ENCODE peak calls at places on chromosomes 11 and 22, in seven cellular contexts. C, V, T, J, A, Z and B are unnamed samples.

GRCh38 chr11:64040684-64041267 is 5.0 kb downstream of the FLRT1 start:
- DNase-seq in C (peak; percentile 89), V (no peak), T (no peak), J (peak; percentile 60), A (peak; percentile 74), Z (no peak), B (peak; percentile 41)

GRCh38 chr11:112770487-112770886 is 190.7 kb upstream of the NCAM1 start:
- DNase-seq in C (no peak), V (no peak), T (no peak), J (no peak), A (no peak), Z (no peak), B (no peak)

GRCh38 chr11:119641991-119642745 is 86.8 kb downstream of the NECTIN1 start:
- DNase-seq in C (peak; percentile 51), V (peak; percentile 51), T (no peak), J (no peak), A (peak; percentile 79), Z (no peak), B (peak; percentile 42)

GRCh38 chr22:37254867-37255233 is 10.8 kb upstream of the RAC2 start:
- DNase-seq in C (no peak), V (peak; percentile 47), T (no peak), J (no peak), A (no peak), Z (no peak), B (no peak)

GRCh38 chr11:128421577-128421976 is 165.8 kb downstream of the ETS1 start:
- DNase-seq in C (peak; percentile 24), V (peak; percentile 78), T (no peak), J (no peak), A (no peak), Z (peak; percentile 21), B (no peak)

GRCh38 chr22:39181778-39182177 is 29.3 kb upstream of the CBX7 start:
- DNase-seq in C (no peak), V (no peak), T (no peak), J (no peak), A (no peak), Z (no peak), B (no peak)

GRCh38 chr11:88480217-88480616 is 142.7 kb upstream of the CTSC start:
- DNase-seq in C (no peak), V (peak; percentile 56), T (no peak), J (no peak), A (no peak), Z (no peak), B (peak; percentile 32)

GRCh38 chr22:23882370-23882769 is 11.8 kb upstream of the MIF start:
- DNase-seq in C (no peak), V (no peak), T (no peak), J (no peak), A (no peak), Z (no peak), B (no peak)

GRCh38 chr11:120331301-120331966 is 4.8 kb upstream of the ARHGEF12 start:
- DNase-seq in C (no peak), V (peak; percentile 89), T (peak; percentile 70), J (no peak), A (no peak), Z (no peak), B (peak; percentile 75)

GRCh38 chr11:116357769-116358544 is 414.8 kb downstream of the BUD13 start:
- DNase-seq in C (peak; percentile 93), V (no peak), T (no peak), J (no peak), A (peak; percentile 93), Z (no peak), B (peak; percentile 56)

GRCh38 chr22:19125011-19125410 is 2.8 kb upstream of the DGCR2 start:
- DNase-seq in C (no peak), V (no peak), T (no peak), J (no peak), A (no peak), Z (no peak), B (no peak)

GRCh38 chr11:26319906-26320305 is 12.0 kb upstream of the ANO3 start:
- DNase-seq in C (peak; percentile 55), V (peak; percentile 18), T (no peak), J (no peak), A (peak; percentile 46), Z (no peak), B (peak; percentile 4)

GRCh38 chr11:81036168-81036870 is 1595.5 kb upstream of the TENM4 start:
- DNase-seq in C (no peak), V (peak; percentile 3), T (no peak), J (no peak), A (no peak), Z (no peak), B (peak; percentile 37)

GRCh38 chr22:39614442-39614841 is 43.9 kb downstream of the CACNA1I start:
- DNase-seq in C (no peak), V (no peak), T (no peak), J (no peak), A (peak; percentile 3), Z (no peak), B (no peak)

GRCh38 chr11:34641456-34641855 is 20.6 kb downstream of the EHF start:
- DNase-seq in C (no peak), V (no peak), T (no peak), J (no peak), A (no peak), Z (no peak), B (no peak)

GRCh38 chr22:39276461-39277134 is 31.8 kb upstream of the PDGFB start:
- DNase-seq in C (no peak), V (no peak), T (no peak), J (no peak), A (no peak), Z (no peak), B (no peak)

GRCh38 chr11:30772908-30773307 is 186.8 kb upstream of the MPPED2 start:
- DNase-seq in C (no peak), V (no peak), T (no peak), J (no peak), A (no peak), Z (no peak), B (no peak)
- H3K4me3 ChIP-seq in C (no peak overlapping the region), V (no peak overlapping the region), T (no peak overlapping the region), J (no peak overlapping the region), A (no peak overlapping the region), Z (no peak overlapping the region), B (no peak overlapping the region)

GRCh38 chr11:74778581-74778980 is 29.9 kb downstream of the RNF169 start:
- DNase-seq in C (no peak), V (no peak), T (no peak), J (no peak), A (no peak), Z (no peak), B (no peak)

GRCh38 chr11:74777038-74777437 is 28.4 kb downstream of the RNF169 start:
- DNase-seq in C (no peak), V (no peak), T (no peak), J (no peak), A (no peak), Z (no peak), B (no peak)

GRCh38 chr11:74780277-74780870 is 31.7 kb downstream of the RNF169 start:
- DNase-seq in C (no peak), V (no peak), T (no peak), J (no peak), A (no peak), Z (no peak), B (no peak)

GRCh38 chr11:74776546-74776945 is 27.9 kb downstream of the RNF169 start:
- DNase-seq in C (no peak), V (no peak), T (no peak), J (no peak), A (no peak), Z (no peak), B (no peak)

GRCh38 chr11:74777877-74778276 is 29.2 kb downstream of the RNF169 start:
- DNase-seq in C (no peak), V (peak; percentile 14), T (no peak), J (peak; percentile 28), A (no peak), Z (no peak), B (no peak)
- H3K27ac ChIP-seq in C (no peak overlapping the region), V (no peak overlapping the region), T (no peak overlapping the region), J (no peak overlapping the region), A (no peak overlapping the region), Z (no peak overlapping the region), B (no peak overlapping the region)

GRCh38 chr22:50672041-50672440 is 582 bp upstream of the SHANK3 start:
- DNase-seq in C (no peak), V (no peak), T (no peak), J (no peak), A (no peak), Z (no peak), B (no peak)

GRCh38 chr22:50672471-50673230 is at the start of gene SHANK3:
- DNase-seq in C (no peak), V (no peak), T (no peak), J (no peak), A (peak; percentile 42), Z (no peak), B (no peak)

GRCh38 chr22:50674127-50674493 is 1.5 kb downstream of the SHANK3 start:
- DNase-seq in C (peak; percentile 66), V (no peak), T (no peak), J (no peak), A (peak; percentile 30), Z (no peak), B (no peak)

GRCh38 chr22:50674606-50675552 is 2.3 kb downstream of the SHANK3 start:
- DNase-seq in C (peak; percentile 86), V (peak; percentile 32), T (peak; percentile 71), J (peak; percentile 79), A (peak; percentile 94), Z (no peak), B (peak; percentile 43)

DNA sequence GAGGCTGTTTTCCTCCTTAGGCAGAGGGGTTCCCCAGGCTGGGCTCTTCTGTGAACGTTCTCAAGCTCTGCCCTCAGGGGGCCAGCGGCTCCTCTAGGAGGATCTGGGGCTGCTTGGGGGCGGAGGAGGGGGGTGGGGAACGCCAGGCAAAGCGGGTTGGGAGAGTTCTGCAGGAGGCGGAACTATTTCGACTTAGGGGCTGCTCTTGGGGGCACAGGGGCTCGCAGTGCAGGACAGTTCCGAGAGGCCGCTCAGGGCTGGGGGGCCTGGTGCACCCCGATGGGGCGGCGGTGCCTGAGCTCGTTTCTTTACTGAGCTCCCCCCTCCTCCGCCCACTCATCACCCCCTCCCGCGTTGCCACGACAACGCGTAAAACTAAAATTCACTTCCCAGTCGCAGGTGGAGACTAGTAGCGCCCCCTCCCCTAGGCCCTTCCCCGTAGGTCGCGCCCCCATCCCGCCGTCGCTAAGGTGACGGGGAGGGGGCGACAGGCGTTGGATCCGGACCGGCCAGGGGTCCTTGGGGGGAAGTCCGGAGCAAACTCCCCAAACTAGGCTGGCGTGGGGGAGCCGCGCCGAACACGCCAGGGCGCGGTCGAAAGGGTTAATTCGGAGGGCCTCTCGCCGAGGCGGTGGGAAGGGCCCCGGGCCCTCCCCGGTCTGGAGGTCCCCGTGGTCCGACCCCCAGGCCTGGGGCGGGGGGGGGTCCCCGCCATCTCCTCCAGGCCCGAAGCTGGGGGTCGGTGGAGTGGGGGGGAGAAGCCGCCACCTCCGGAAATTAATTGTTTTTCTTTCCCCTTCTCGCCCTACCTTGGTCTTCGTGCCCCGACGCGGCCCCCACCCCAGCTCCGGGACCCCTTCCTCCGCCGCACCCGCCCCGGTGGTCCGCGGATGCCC is 856 bp downstream of the SHANK3 start:
- DNase-seq in C (peak; percentile 62), V (no peak), T (no peak), J (no peak), A (peak; percentile 69), Z (peak; percentile 56), B (peak; percentile 43)
- H3K4me3 ChIP-seq in C (peak overlapping the region; percentile 85), V (no peak overlapping the region), T (peak overlapping the region; percentile 42), J (peak overlapping the region; percentile 37), A (peak overlapping the region; percentile 77), Z (peak overlapping the region; percentile 41), B (peak overlapping the region; percentile 47)

DNA sequence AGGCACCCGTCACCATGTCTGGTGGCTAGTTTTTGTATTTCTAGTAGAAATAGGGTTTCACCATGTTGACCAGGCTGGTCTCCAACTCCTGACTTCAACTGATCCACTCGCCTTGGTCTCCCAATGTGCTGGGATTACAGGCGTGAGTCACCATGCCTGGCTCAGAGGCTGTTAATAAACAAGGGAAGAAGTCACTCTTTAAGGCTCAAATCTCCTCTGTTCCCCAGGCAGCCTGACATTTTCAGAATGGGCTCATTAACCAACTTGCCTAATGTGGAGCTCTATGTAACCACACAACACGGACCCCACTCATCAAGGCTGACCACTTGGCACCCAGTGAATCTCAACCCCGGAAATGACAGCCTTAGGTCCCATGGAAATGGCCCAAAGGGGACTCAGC is 24.1 kb downstream of the APOL3 start:
- DNase-seq in C (no peak), V (peak; percentile 77), T (no peak), J (no peak), A (no peak), Z (no peak), B (no peak)
- H3K27ac ChIP-seq in C (no peak overlapping the region), V (no peak overlapping the region), T (peak overlapping the region; percentile 68), J (no peak overlapping the region), A (no peak overlapping the region), Z (no peak overlapping the region), B (no peak overlapping the region)